ENCODE peak calls at places on chromosomes 2 and 18, in nine cellular contexts. One of them, this sample, is unnamed.

GRCh38 chr2:55165567-55165966 is 66.5 kb downstream of the CLHC1 start:
- DNase-seq in Right ventricle myocardium superior: no peak
- DNase-seq in endothelial cell: no peak
- DNase-seq in activated effector memory CD4-positive, alpha-beta T cell treated with anti-CD3 and anti-CD28 coated beads, Interleukin-2, amount 50 U/mL, for 16 hours: no peak
- DNase-seq in choroid plexus epithelial cell: peak
- DNase-seq in kidney glomerular epithelial cell: peak
- DNase-seq in activated CD4-positive, alpha-beta T cell treated with anti-CD3 and anti-CD28 coated beads, Interleukin-2, amount 50 U/mL, for 1 hour: no peak
- DNase-seq in HL-60: no peak
- DNase-seq in stimulated activated naive CD8-positive, alpha-beta T cell treated with anti-CD3 and anti-CD28 coated beads, Interleukin-15, Interleukin-2, amounts not matched to agents 100 U/mL and 50 U/mL, for 24 hours: no peak
- DNase-seq in this sample: no peak

GRCh38 chr2:167134381-167135072 is 246.2 kb downstream of the XIRP2 start:
- DNase-seq in choroid plexus epithelial cell: peak
- DNase-seq in endothelial cell: no peak
- DNase-seq in stimulated activated naive CD8-positive, alpha-beta T cell treated with anti-CD3 and anti-CD28 coated beads, Interleukin-15, Interleukin-2, amounts not matched to agents 100 U/mL and 50 U/mL, for 24 hours: no peak
- DNase-seq in activated effector memory CD4-positive, alpha-beta T cell treated with anti-CD3 and anti-CD28 coated beads, Interleukin-2, amount 50 U/mL, for 16 hours: no peak
- DNase-seq in HL-60: no peak
- DNase-seq in Right ventricle myocardium superior: no peak
- DNase-seq in kidney glomerular epithelial cell: peak
- DNase-seq in activated CD4-positive, alpha-beta T cell treated with anti-CD3 and anti-CD28 coated beads, Interleukin-2, amount 50 U/mL, for 1 hour: no peak
- DNase-seq in this sample: no peak

GRCh38 chr2:127080941-127081769 is 25.8 kb downstream of the BIN1 start:
- DNase-seq in Right ventricle myocardium superior: no peak
- DNase-seq in stimulated activated naive CD8-positive, alpha-beta T cell treated with anti-CD3 and anti-CD28 coated beads, Interleukin-15, Interleukin-2, amounts not matched to agents 100 U/mL and 50 U/mL, for 24 hours: peak
- DNase-seq in activated effector memory CD4-positive, alpha-beta T cell treated with anti-CD3 and anti-CD28 coated beads, Interleukin-2, amount 50 U/mL, for 16 hours: peak
- DNase-seq in HL-60: no peak
- DNase-seq in endothelial cell: no peak
- DNase-seq in activated CD4-positive, alpha-beta T cell treated with anti-CD3 and anti-CD28 coated beads, Interleukin-2, amount 50 U/mL, for 1 hour: peak
- DNase-seq in kidney glomerular epithelial cell: peak
- DNase-seq in choroid plexus epithelial cell: no peak
- DNase-seq in this sample: no peak

GRCh38 chr2:234615643-234616356 is 118.9 kb upstream of the ARL4C start:
- DNase-seq in choroid plexus epithelial cell: no peak
- DNase-seq in activated CD4-positive, alpha-beta T cell treated with anti-CD3 and anti-CD28 coated beads, Interleukin-2, amount 50 U/mL, for 1 hour: no peak
- DNase-seq in stimulated activated naive CD8-positive, alpha-beta T cell treated with anti-CD3 and anti-CD28 coated beads, Interleukin-15, Interleukin-2, amounts not matched to agents 100 U/mL and 50 U/mL, for 24 hours: no peak
- DNase-seq in HL-60: no peak
- DNase-seq in Right ventricle myocardium superior: no peak
- DNase-seq in kidney glomerular epithelial cell: no peak
- DNase-seq in activated effector memory CD4-positive, alpha-beta T cell treated with anti-CD3 and anti-CD28 coated beads, Interleukin-2, amount 50 U/mL, for 16 hours: no peak
- DNase-seq in endothelial cell: no peak
- DNase-seq in this sample: no peak

GRCh38 chr2:44906972-44907371 is 34.5 kb upstream of the SIX3 start:
- DNase-seq in activated effector memory CD4-positive, alpha-beta T cell treated with anti-CD3 and anti-CD28 coated beads, Interleukin-2, amount 50 U/mL, for 16 hours: no peak
- DNase-seq in HL-60: no peak
- DNase-seq in activated CD4-positive, alpha-beta T cell treated with anti-CD3 and anti-CD28 coated beads, Interleukin-2, amount 50 U/mL, for 1 hour: no peak
- DNase-seq in Right ventricle myocardium superior: no peak
- DNase-seq in kidney glomerular epithelial cell: no peak
- DNase-seq in stimulated activated naive CD8-positive, alpha-beta T cell treated with anti-CD3 and anti-CD28 coated beads, Interleukin-15, Interleukin-2, amounts not matched to agents 100 U/mL and 50 U/mL, for 24 hours: no peak
- DNase-seq in endothelial cell: no peak
- DNase-seq in choroid plexus epithelial cell: no peak
- DNase-seq in this sample: no peak

GRCh38 chr18:36688020-36688965 is 140.5 kb downstream of the TPGS2 start:
- DNase-seq in HL-60: peak
- DNase-seq in activated CD4-positive, alpha-beta T cell treated with anti-CD3 and anti-CD28 coated beads, Interleukin-2, amount 50 U/mL, for 1 hour: peak
- DNase-seq in choroid plexus epithelial cell: peak
- DNase-seq in kidney glomerular epithelial cell: peak
- DNase-seq in Right ventricle myocardium superior: no peak
- DNase-seq in endothelial cell: peak
- DNase-seq in stimulated activated naive CD8-positive, alpha-beta T cell treated with anti-CD3 and anti-CD28 coated beads, Interleukin-15, Interleukin-2, amounts not matched to agents 100 U/mL and 50 U/mL, for 24 hours: peak
- DNase-seq in activated effector memory CD4-positive, alpha-beta T cell treated with anti-CD3 and anti-CD28 coated beads, Interleukin-2, amount 50 U/mL, for 16 hours: peak
- DNase-seq in this sample: peak

GRCh38 chr2:103788875-103789715 is 1027.3 kb downstream of the TMEM182 start:
- DNase-seq in activated CD4-positive, alpha-beta T cell treated with anti-CD3 and anti-CD28 coated beads, Interleukin-2, amount 50 U/mL, for 1 hour: no peak
- DNase-seq in kidney glomerular epithelial cell: peak
- DNase-seq in HL-60: no peak
- DNase-seq in endothelial cell: peak
- DNase-seq in choroid plexus epithelial cell: peak
- DNase-seq in Right ventricle myocardium superior: no peak
- DNase-seq in stimulated activated naive CD8-positive, alpha-beta T cell treated with anti-CD3 and anti-CD28 coated beads, Interleukin-15, Interleukin-2, amounts not matched to agents 100 U/mL and 50 U/mL, for 24 hours: no peak
- DNase-seq in activated effector memory CD4-positive, alpha-beta T cell treated with anti-CD3 and anti-CD28 coated beads, Interleukin-2, amount 50 U/mL, for 16 hours: no peak
- DNase-seq in this sample: no peak

GRCh38 chr2:172084484-172084733 is 898 bp upstream of the DLX1 start:
- DNase-seq in endothelial cell: no peak
- DNase-seq in activated effector memory CD4-positive, alpha-beta T cell treated with anti-CD3 and anti-CD28 coated beads, Interleukin-2, amount 50 U/mL, for 16 hours: no peak
- DNase-seq in stimulated activated naive CD8-positive, alpha-beta T cell treated with anti-CD3 and anti-CD28 coated beads, Interleukin-15, Interleukin-2, amounts not matched to agents 100 U/mL and 50 U/mL, for 24 hours: no peak
- DNase-seq in choroid plexus epithelial cell: no peak
- DNase-seq in Right ventricle myocardium superior: no peak
- DNase-seq in HL-60: no peak
- DNase-seq in kidney glomerular epithelial cell: no peak
- DNase-seq in activated CD4-positive, alpha-beta T cell treated with anti-CD3 and anti-CD28 coated beads, Interleukin-2, amount 50 U/mL, for 1 hour: no peak
- DNase-seq in this sample: no peak

GRCh38 chr2:233349005-233349998 is 5.0 kb upstream of the DGKD start:
- DNase-seq in kidney glomerular epithelial cell: no peak
- DNase-seq in stimulated activated naive CD8-positive, alpha-beta T cell treated with anti-CD3 and anti-CD28 coated beads, Interleukin-15, Interleukin-2, amounts not matched to agents 100 U/mL and 50 U/mL, for 24 hours: no peak
- DNase-seq in activated effector memory CD4-positive, alpha-beta T cell treated with anti-CD3 and anti-CD28 coated beads, Interleukin-2, amount 50 U/mL, for 16 hours: no peak
- DNase-seq in activated CD4-positive, alpha-beta T cell treated with anti-CD3 and anti-CD28 coated beads, Interleukin-2, amount 50 U/mL, for 1 hour: no peak
- DNase-seq in choroid plexus epithelial cell: no peak
- DNase-seq in endothelial cell: no peak
- DNase-seq in HL-60: peak
- DNase-seq in Right ventricle myocardium superior: peak
- DNase-seq in this sample: no peak

GRCh38 chr2:113390133-113390849 is 47.2 kb upstream of the ZNG1B start:
- DNase-seq in activated effector memory CD4-positive, alpha-beta T cell treated with anti-CD3 and anti-CD28 coated beads, Interleukin-2, amount 50 U/mL, for 16 hours: peak
- DNase-seq in stimulated activated naive CD8-positive, alpha-beta T cell treated with anti-CD3 and anti-CD28 coated beads, Interleukin-15, Interleukin-2, amounts not matched to agents 100 U/mL and 50 U/mL, for 24 hours: peak
- DNase-seq in Right ventricle myocardium superior: no peak
- DNase-seq in endothelial cell: peak
- DNase-seq in activated CD4-positive, alpha-beta T cell treated with anti-CD3 and anti-CD28 coated beads, Interleukin-2, amount 50 U/mL, for 1 hour: peak
- DNase-seq in HL-60: peak
- DNase-seq in choroid plexus epithelial cell: peak
- DNase-seq in kidney glomerular epithelial cell: no peak
- DNase-seq in this sample: peak

GRCh38 chr18:79299711-79300110 is 96.0 kb upstream of the NFATC1 start:
- DNase-seq in activated effector memory CD4-positive, alpha-beta T cell treated with anti-CD3 and anti-CD28 coated beads, Interleukin-2, amount 50 U/mL, for 16 hours: no peak
- DNase-seq in activated CD4-positive, alpha-beta T cell treated with anti-CD3 and anti-CD28 coated beads, Interleukin-2, amount 50 U/mL, for 1 hour: no peak
- DNase-seq in Right ventricle myocardium superior: no peak
- DNase-seq in endothelial cell: no peak
- DNase-seq in choroid plexus epithelial cell: no peak
- DNase-seq in kidney glomerular epithelial cell: no peak
- DNase-seq in stimulated activated naive CD8-positive, alpha-beta T cell treated with anti-CD3 and anti-CD28 coated beads, Interleukin-15, Interleukin-2, amounts not matched to agents 100 U/mL and 50 U/mL, for 24 hours: no peak
- DNase-seq in HL-60: no peak
- DNase-seq in this sample: no peak